ENCODE peak calls at places on chromosome 15, in six cellular contexts. O, X, Q, Y, H and G are unnamed samples.
A peak's percentile ranks its signal among the peaks of the same experiment; 100 is the strongest.

GRCh38 chr15:38818156-38818745 is 253.6 kb upstream of the RASGRP1 start:
- DNase-seq in Q (no peak), O (no peak), X (no peak), H (no peak), Y (no peak), G (no peak)

GRCh38 chr15:57382222-57382621 is 5.9 kb downstream of the CGNL1 start:
- DNase-seq in Q (no peak), Y (no peak), X (no peak), O (no peak), H (no peak), G (no peak)

GRCh38 chr15:52529289-52529929 is 729 bp upstream of the MYO5A start:
- DNase-seq in O (no peak), Q (no peak), Y (no peak), X (no peak), H (no peak), G (no peak)

GRCh38 chr15:25775317-25775912 is 87.7 kb downstream of the ATP10A start:
- DNase-seq in H (no peak), O (no peak), Y (no peak), Q (no peak), X (no peak), G (no peak)

GRCh38 chr15:33641069-33641468 is 327.2 kb upstream of the CHRM5 start:
- DNase-seq in Q (no peak), Y (no peak), X (no peak), H (no peak), O (no peak), G (no peak)

GRCh38 chr15:56286213-56286612 is 42.5 kb upstream of the RFX7 start:
- DNase-seq in Y (peak; percentile 50), Q (no peak), O (no peak), H (no peak), X (no peak), G (no peak)

GRCh38 chr15:59222106-59222505 is 15.5 kb downstream of the LDHAL6B start:
- DNase-seq in Q (no peak), Y (no peak), O (no peak), H (no peak), X (no peak), G (no peak)

GRCh38 chr15:64877435-64877834 is 34.3 kb upstream of the ANKDD1A start:
- DNase-seq in Q (no peak), Y (no peak), X (no peak), O (peak; percentile 15), H (no peak), G (no peak)

GRCh38 chr15:77032647-77033416 is 37.9 kb downstream of the PSTPIP1 start:
- DNase-seq in X (no peak), Q (no peak), Y (no peak), H (peak; percentile 49), O (no peak), G (no peak)